ENCODE peak calls at places on chromosomes 7 and 10, in four cellular contexts. Y is keratinocyte, B is astrocyte of the spinal cord, U is Caco-2. L is an unnamed sample.

GRCh38 chr10:51386248-51386885 is 312.1 kb downstream of the PRKG1 start:
- DNase-seq in U (no peak), B (no peak), Y (no peak), L (peak)

GRCh38 chr10:120946497-120946896 is 95.3 kb downstream of the WDR11 start:
- DNase-seq in U (no peak), B (no peak), Y (no peak), L (no peak)

GRCh38 chr7:55438085-55438764 is 73.1 kb downstream of the LANCL2 start:
- DNase-seq in U (no peak), Y (no peak), B (no peak), L (no peak)

GRCh38 chr10:79135790-79136189 is 67.0 kb downstream of the ZMIZ1 start:
- DNase-seq in U (no peak), Y (no peak), B (no peak), L (no peak)

GRCh38 chr10:131160219-131160875 is 151.2 kb downstream of the TCERG1L start:
- DNase-seq in U (no peak), B (no peak), Y (no peak), L (no peak)

GRCh38 chr10:22849077-22849810 is 78.6 kb upstream of the ARMC3 start:
- DNase-seq in B (peak), Y (no peak), U (no peak), L (peak)

GRCh38 chr10:58385784-58386112 is 538 bp downstream of the TFAM start:
- DNase-seq in U (peak), B (peak), Y (no peak), L (no peak)

GRCh38 chr10:48594799-48595198 is 10.1 kb downstream of the ARHGAP22 start:
- DNase-seq in Y (no peak), B (no peak), U (no peak), L (no peak)

GRCh38 chr10:34742456-34742855 is 72.6 kb downstream of the PARD3 start:
- DNase-seq in Y (no peak), B (no peak), U (no peak), L (no peak)

GRCh38 chr7:145848691-145849090 is 267.9 kb upstream of the CNTNAP2 start:
- DNase-seq in U (peak), Y (no peak), B (no peak), L (no peak)

GRCh38 chr10:133267829-133268228 is 8.8 kb downstream of the ADAM8 start:
- DNase-seq in U (no peak), B (no peak), Y (no peak), L (no peak)

GRCh38 chr10:49615213-49615612 is 1.4 kb downstream of the CHAT start:
- DNase-seq in Y (no peak), B (no peak), U (no peak), L (no peak)

GRCh38 chr10:44857363-44858016 is 53.6 kb upstream of the TMEM72 start:
- DNase-seq in U (peak), Y (no peak), B (peak), L (peak)

GRCh38 chr10:73095479-73096021 is 1.1 kb downstream of the P4HA1 start:
- DNase-seq in U (peak), Y (no peak), B (peak), L (peak)

GRCh38 chr7:30911561-30911969 is at the start of gene AQP1:
- DNase-seq in U (no peak), Y (no peak), B (peak), L (no peak)

GRCh38 chr10:62560207-62560819 is 186.1 kb downstream of the ZNF365 start:
- DNase-seq in Y (no peak), B (peak), U (no peak), L (peak)

GRCh38 chr10:62554632-62555199 is 180.5 kb downstream of the ZNF365 start:
- DNase-seq in U (peak), Y (no peak), B (peak), L (peak)

GRCh38 chr7:56175086-56175760 is 59.0 kb upstream of the NUPR2 start:
- DNase-seq in B (no peak), U (no peak), Y (no peak), L (no peak)

DNA sequence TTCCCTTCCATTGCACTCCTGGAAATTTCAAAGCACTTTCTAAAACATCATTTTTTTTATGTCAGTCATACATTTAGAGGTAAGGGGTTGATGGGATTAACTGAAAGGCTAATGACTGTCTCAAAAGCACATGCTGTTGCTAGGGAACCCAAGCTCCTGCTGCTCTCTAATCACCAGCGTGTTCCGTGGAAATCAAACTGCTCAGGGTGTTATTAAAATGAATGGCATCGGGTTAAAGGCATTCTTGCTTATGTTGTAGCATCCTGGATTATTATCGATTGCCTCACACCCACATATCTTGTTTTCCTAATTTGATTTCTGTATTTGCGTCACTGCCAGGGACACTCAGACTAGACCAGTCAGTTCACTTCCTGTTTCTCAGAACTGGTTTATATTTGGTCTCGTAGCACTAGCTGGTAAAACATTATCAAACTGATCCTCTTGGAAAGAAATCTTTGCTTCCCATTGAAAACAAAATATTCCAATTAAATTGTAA is 216.5 kb upstream of the MKLN1 start:
- DNase-seq in Y (no peak), U (no peak), B (peak), L (peak)
- H3K4me3 ChIP-seq in Y (peak), U (no peak), B (no peak), L (peak)

GRCh38 chr10:60139798-60140566 is 233.6 kb upstream of the CCDC6 start:
- DNase-seq in Y (no peak), U (peak), B (peak), L (peak)
- H3K4me3 ChIP-seq in Y (no peak), U (peak), B (peak), L (no peak)

DNA sequence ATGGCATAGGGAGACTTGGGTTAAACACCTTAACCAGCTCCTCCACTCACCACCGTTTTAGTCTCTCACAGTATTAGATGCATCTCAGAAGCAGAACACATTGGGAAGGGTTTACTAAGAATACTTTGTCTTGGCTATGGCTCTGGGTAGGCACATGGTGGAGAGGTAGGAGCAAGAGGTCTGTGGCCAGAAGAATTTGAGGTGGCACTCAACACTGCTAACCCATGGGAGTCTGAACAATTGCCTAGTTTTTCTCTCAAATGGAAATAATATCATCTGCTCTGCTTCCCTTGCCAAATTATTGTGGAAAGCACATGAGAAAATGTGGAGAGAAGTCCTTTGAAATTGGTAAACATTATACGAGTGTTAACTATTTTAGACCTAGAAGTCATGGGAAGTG is 214.3 kb downstream of the SKAP2 start:
- DNase-seq in Y (no peak), B (no peak), U (no peak), L (no peak)
- H3K4me3 ChIP-seq in Y (no peak), B (no peak), U (no peak), L (no peak)

GRCh38 chr7:157683251-157684156 is 346.7 kb downstream of the DNAJB6 start:
- DNase-seq in Y (no peak), B (no peak), U (no peak), L (no peak)
- H3K4me3 ChIP-seq in Y (no peak), B (peak), U (no peak), L (peak)

GRCh38 chr7:130490888-130491771 is 755 bp upstream of the MEST start:
- DNase-seq in Y (no peak), U (no peak), B (peak), L (peak)

GRCh38 chr7:130491841-130492518 is at the start of gene MEST:
- DNase-seq in B (peak), U (no peak), Y (no peak), L (no peak)

GRCh38 chr7:130489140-130489967 is 2.5 kb upstream of the MEST start:
- DNase-seq in Y (no peak), U (peak), B (peak), L (peak)

GRCh38 chr7:130488376-130489139 is 3.3 kb upstream of the MEST start:
- DNase-seq in U (no peak), B (no peak), Y (no peak), L (peak)

DNA sequence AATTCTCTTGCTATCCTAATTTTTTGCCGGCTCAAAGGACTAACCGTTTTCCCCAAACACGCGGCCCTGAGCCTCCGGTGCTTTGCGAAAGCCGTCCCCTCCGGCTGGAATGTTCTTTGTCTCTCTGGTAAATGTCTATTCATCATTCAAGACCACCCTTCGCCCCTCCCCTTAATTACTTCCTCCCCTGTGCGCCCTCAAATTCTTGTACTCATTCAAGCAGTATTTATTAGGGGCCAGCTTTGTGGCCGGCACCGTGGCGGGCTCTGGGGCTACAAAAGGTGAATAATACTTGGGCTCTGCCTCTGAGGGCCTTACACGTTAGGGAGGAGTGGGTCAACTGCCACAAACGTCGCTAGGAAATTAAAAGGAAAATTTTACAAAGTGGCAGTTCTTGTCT is 1.6 kb upstream of the MEST start:
- DNase-seq in U (no peak), B (peak), Y (no peak), L (no peak)
- H3K4me3 ChIP-seq in U (no peak), B (no peak), Y (no peak), L (peak)

GRCh38 chr10:1380075-1380793 is 324.0 kb downstream of the WDR37 start:
- DNase-seq in Y (no peak), U (no peak), B (no peak), L (no peak)
- H3K4me3 ChIP-seq in Y (no peak), U (no peak), B (no peak), L (no peak)

GRCh38 chr7:115924398-115924797 is 106.2 kb downstream of the TFEC start:
- DNase-seq in B (no peak), U (no peak), Y (no peak), L (no peak)
- H3K4me3 ChIP-seq in B (no peak), U (no peak), Y (no peak), L (no peak)

DNA sequence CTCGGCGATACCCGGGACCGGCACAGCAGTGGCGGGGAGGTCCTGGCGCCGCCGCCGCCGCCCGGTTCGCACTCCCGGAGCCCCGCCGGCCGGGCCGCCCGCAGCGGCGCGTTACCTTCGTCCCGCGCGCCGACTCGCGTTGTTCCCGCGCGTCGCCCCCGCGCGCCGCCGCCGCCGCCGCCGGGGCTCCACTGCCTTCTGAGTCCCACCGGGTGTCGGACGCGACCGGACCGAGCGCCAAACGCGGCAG is at the start of gene EZH2:
- DNase-seq in Y (no peak), U (no peak), B (no peak), L (no peak)
- H3K4me3 ChIP-seq in Y (peak), U (peak), B (peak), L (peak)

GRCh38 chr7:139772115-139772514 is 5.7 kb downstream of the HIPK2 start:
- DNase-seq in B (peak), Y (no peak), U (no peak), L (no peak)
- H3K4me3 ChIP-seq in B (no peak), Y (no peak), U (no peak), L (no peak)

DNA sequence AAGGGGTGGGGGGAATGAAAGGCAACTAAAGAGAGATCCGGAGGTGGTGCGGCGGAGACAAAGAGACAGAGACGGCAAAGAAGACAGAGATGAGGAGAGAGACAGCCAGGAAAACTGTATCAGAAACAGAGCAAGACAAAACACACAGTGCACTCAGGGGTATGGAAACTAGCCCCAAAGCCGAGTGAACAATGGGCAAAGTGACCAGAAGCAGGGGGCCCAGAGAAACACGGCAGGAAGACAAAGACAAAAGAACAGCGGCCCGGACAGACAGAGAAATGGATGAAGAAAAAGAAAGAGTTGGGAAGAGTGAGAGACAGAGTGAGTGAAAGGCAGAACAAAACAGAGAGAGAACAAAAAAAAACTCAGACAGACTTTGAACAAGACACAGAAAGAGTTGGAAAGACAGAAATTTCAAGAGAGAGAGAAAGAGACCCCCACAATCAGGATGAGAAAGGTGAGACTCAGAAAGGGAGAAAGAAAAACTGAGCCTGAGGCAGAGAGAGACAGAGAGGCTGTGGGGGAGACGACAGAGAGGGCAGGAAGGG is 60.6 kb upstream of the PAX2 start:
- DNase-seq in U (no peak), B (no peak), Y (no peak), L (no peak)
- H3K4me3 ChIP-seq in U (no peak), B (no peak), Y (no peak), L (no peak)